ENCODE peak calls at places on chromosomes 13 and 19, in ten cellular contexts. U, D, P, X, J, M, Z, S, L and O are unnamed samples.

GRCh38 chr13:87777395-87777794 is 106.2 kb downstream of the SLITRK5 start:
- DNase-seq in D (no peak), X (no peak), S (peak), P (peak), M (no peak), U (no peak), Z (no peak), L (no peak), J (no peak), O (no peak)

GRCh38 chr19:1401138-1401888 is at the start of gene GAMT:
- DNase-seq in U (peak), M (peak), Z (no peak), D (no peak), P (peak), X (no peak), L (no peak), S (no peak), J (no peak), O (peak)

GRCh38 chr13:99617474-99618255 is 116.4 kb downstream of the TM9SF2 start:
- DNase-seq in U (peak), J (no peak), X (peak), S (peak), P (peak), M (no peak), L (no peak), D (no peak), Z (no peak), O (no peak)

GRCh38 chr19:41707502-41707812 is 969 bp upstream of the CEACAM5 start:
- DNase-seq in X (no peak), L (no peak), P (no peak), U (no peak), S (no peak), Z (no peak), M (no peak), J (no peak), D (no peak), O (no peak)

GRCh38 chr13:23427342-23428182 is 5.9 kb downstream of the SACS start:
- DNase-seq in P (peak), X (peak), L (peak), J (peak), Z (peak), M (no peak), U (peak), S (peak), D (no peak), O (no peak)

GRCh38 chr19:22260499-22260898 is 25.7 kb upstream of the ZNF729 start:
- DNase-seq in X (no peak), J (no peak), P (no peak), Z (no peak), M (no peak), D (no peak), U (no peak), S (no peak), L (no peak), O (no peak)

GRCh38 chr19:38559428-38560401 is 58.0 kb downstream of the MAP4K1 start:
- DNase-seq in S (no peak), Z (no peak), L (no peak), J (no peak), P (peak), M (no peak), D (no peak), U (peak), X (no peak), O (no peak)

GRCh38 chr13:114004416-114005205 is 30.7 kb upstream of the C13orf46 start:
- DNase-seq in S (peak), U (no peak), L (no peak), X (peak), D (no peak), J (no peak), P (peak), M (peak), Z (peak), O (no peak)

GRCh38 chr13:23081246-23081645 is 99.5 kb upstream of the SGCG start:
- DNase-seq in M (no peak), X (no peak), Z (no peak), D (no peak), S (no peak), U (peak), J (peak), P (peak), L (no peak), O (no peak)

GRCh38 chr13:30735025-30735967 is at the start of gene ALOX5AP:
- DNase-seq in X (no peak), P (no peak), M (no peak), U (no peak), D (peak), S (no peak), Z (no peak), L (no peak), J (no peak), O (peak)

GRCh38 chr13:84870190-84870589 is 929.0 kb downstream of the SLITRK6 start:
- DNase-seq in M (no peak), X (no peak), L (no peak), S (no peak), J (no peak), D (no peak), U (no peak), Z (no peak), P (no peak), O (no peak)

GRCh38 chr13:78625384-78625783 is 22.0 kb upstream of the POU4F1 start:
- DNase-seq in J (no peak), P (no peak), Z (no peak), U (no peak), L (no peak), M (no peak), X (no peak), S (no peak), D (no peak), O (no peak)

GRCh38 chr19:4172861-4173473 is 9.4 kb downstream of the SIRT6 start:
- DNase-seq in J (no peak), U (peak), Z (peak), L (no peak), D (no peak), X (peak), M (peak), P (peak), S (peak), O (peak)

DNA sequence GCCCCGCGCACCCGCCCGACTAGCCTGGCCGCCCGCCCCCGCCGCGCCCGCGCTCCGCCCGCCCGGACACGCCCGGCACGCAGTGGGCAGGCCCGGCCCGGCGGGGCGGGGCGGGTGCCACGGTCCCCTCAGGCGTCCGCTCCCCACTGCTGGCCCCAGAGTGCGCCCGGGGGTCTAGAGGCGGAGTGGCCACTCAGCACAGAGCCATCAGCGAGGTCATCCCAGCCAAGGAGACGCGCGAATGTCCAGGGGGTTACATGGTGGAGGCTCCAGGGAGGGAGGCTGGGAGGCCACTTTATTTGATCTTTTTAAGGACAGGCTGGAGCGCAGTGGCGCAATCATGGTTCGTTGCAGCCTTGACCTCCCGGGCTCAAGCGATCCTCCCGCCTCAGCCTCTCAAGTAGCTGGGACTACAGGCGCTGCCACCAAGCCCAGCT is 236 bp upstream of the TINCR start:
- DNase-seq in L (no peak), S (no peak), D (no peak), P (no peak), M (no peak), Z (no peak), X (no peak), J (no peak), U (no peak), O (no peak)
- H3K4me3 ChIP-seq in L (no peak), S (no peak), D (no peak), P (no peak), M (peak), Z (no peak), X (no peak), J (no peak), U (no peak), O (no peak)

GRCh38 chr19:16067205-16067938 is 8.9 kb upstream of the TPM4 start:
- DNase-seq in Z (peak), M (no peak), S (peak), L (peak), P (peak), J (no peak), U (peak), D (no peak), X (peak), O (no peak)
- H3K4me3 ChIP-seq in Z (peak), M (peak), S (peak), L (peak), P (peak), J (peak), U (peak), D (no peak), X (peak), O (no peak)

GRCh38 chr19:53290758-53291549 is 23.4 kb upstream of the VN1R4 start:
- DNase-seq in Z (no peak), D (no peak), P (no peak), X (no peak), J (no peak), S (no peak), L (no peak), M (no peak), U (no peak), O (no peak)
- H3K4me3 ChIP-seq in Z (no peak), D (no peak), P (no peak), X (no peak), J (no peak), S (no peak), L (no peak), M (no peak), U (no peak), O (no peak)

GRCh38 chr13:40777166-40777956 is 6.4 kb upstream of the MRPS31 start:
- DNase-seq in J (no peak), Z (no peak), P (peak), M (no peak), U (peak), L (no peak), S (peak), X (peak), D (no peak), O (peak)

GRCh38 chr13:40774672-40775071 is 3.7 kb upstream of the MRPS31 start:
- DNase-seq in U (no peak), Z (no peak), J (no peak), L (no peak), M (no peak), X (no peak), P (no peak), S (no peak), D (no peak), O (no peak)

GRCh38 chr13:40776232-40776631 is 5.2 kb upstream of the MRPS31 start:
- DNase-seq in S (no peak), D (no peak), J (no peak), M (no peak), P (no peak), U (no peak), Z (no peak), X (no peak), L (no peak), O (peak)

GRCh38 chr13:40777957-40778235 is 6.9 kb upstream of the MRPS31 start:
- DNase-seq in J (no peak), U (no peak), X (no peak), L (no peak), P (no peak), M (no peak), S (no peak), Z (no peak), D (no peak), O (no peak)

GRCh38 chr13:40776681-40777165 is 5.7 kb upstream of the MRPS31 start:
- DNase-seq in L (no peak), X (peak), U (peak), P (peak), D (peak), S (peak), Z (no peak), M (no peak), J (no peak), O (peak)
- H3K4me3 ChIP-seq in L (peak), X (no peak), U (no peak), P (no peak), D (no peak), S (no peak), Z (no peak), M (no peak), J (no peak), O (no peak)